ENCODE peak calls at places on chromosomes 5 and 9, in four cellular contexts. M is GM12878, O is heart left ventricle, W is suprapubic skin. C is an unnamed sample.

GRCh38 chr9:100590481-100590880 is 12.6 kb downstream of the CAVIN4 start:
- DNase-seq in M (no peak), O (no peak), W (no peak), C (no peak)

GRCh38 chr5:137516251-137516797 is 17.2 kb upstream of the SPOCK1 start:
- DNase-seq in M (no peak), O (no peak), W (no peak), C (no peak)

GRCh38 chr5:127428748-127429147 is 88.7 kb upstream of the PRRC1 start:
- DNase-seq in M (no peak), O (no peak), W (no peak), C (no peak)

GRCh38 chr5:155402927-155403645 is 389.5 kb downstream of the KIF4B start:
- DNase-seq in M (no peak), O (no peak), W (no peak), C (no peak)

GRCh38 chr9:38360880-38361836 is 31.3 kb upstream of the ALDH1B1 start:
- DNase-seq in M (no peak), O (no peak), W (peak), C (no peak)

GRCh38 chr5:33891731-33892418 is at the start of gene ADAMTS12:
- DNase-seq in M (no peak), O (peak), W (peak), C (no peak)

GRCh38 chr9:69044226-69045219 is 9.0 kb downstream of the FXN start:
- DNase-seq in M (no peak), O (no peak), W (no peak), C (no peak)

GRCh38 chr5:171528865-171529264 is 109.4 kb downstream of the FGF18 start:
- DNase-seq in M (no peak), O (no peak), W (no peak), C (no peak)

GRCh38 chr9:27368317-27368985 is 71.5 kb upstream of the EQTN start:
- DNase-seq in M (no peak), O (no peak), W (peak), C (no peak)

GRCh38 chr5:163978897-163979296 is 473.5 kb downstream of the MAT2B start:
- DNase-seq in M (no peak), O (no peak), W (no peak), C (no peak)

GRCh38 chr9:89171693-89172092 is 6.9 kb downstream of the SHC3 start:
- DNase-seq in M (no peak), O (no peak), W (no peak), C (no peak)

GRCh38 chr9:35075358-35075757 is 2.9 kb upstream of the VCP start:
- DNase-seq in M (no peak), O (no peak), W (no peak), C (no peak)

GRCh38 chr5:52702877-52703276 is 84.8 kb upstream of the ITGA1 start:
- DNase-seq in M (no peak), O (no peak), W (no peak), C (no peak)

GRCh38 chr5:14436801-14437542 is 144.6 kb upstream of the OTULINL start:
- DNase-seq in M (no peak), O (no peak), W (no peak), C (no peak)

DNA sequence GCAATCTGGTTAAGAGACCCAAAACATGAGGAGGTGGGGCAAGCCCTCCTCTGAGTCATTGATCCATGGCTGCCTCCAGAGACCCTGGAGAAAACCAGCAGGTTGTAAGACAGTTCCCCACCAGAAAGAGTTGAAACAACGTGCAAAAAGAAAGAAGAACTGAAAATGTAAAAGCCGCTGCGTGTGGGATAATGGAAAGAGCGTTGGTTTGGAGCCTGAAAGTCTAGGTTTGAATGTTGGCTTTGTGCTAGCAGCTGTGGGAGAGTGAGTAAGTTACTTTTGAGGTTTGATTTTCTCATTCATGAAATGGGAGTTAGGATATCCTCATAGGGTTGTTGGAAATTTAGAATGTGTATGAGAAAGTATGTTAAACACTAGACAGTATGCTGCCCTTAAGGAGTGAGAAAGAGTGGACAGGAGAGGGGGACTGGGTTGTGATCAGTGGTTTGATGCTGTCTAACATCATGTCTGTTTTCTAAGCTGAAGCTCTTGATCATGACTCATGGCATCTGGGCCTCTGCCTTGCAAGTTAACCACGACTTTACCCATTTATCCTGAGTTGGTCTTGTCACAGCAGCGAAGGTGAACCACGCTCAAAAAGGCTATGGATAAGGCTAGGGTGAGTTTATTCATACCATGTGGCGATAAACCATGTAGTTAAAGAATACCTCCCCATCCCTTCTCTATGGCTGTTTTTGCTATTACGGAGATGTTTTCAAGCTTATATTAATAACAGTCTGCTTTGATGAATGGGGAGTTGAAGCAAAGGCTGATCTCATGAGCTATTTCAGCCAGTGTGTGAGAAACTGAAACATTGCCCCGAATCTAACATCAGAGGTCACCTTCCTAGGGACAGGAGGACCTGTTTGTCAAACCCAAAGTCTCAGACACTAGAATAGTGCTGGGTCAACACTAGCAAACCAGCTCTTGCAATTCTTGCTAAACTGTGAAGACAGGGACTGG is 41.3 kb downstream of the ZNF366 start:
- DNase-seq in M (peak), O (no peak), W (no peak), C (no peak)
- TF ChIP-seq POLR2A in M (peak), O (no peak), W (no peak), C (no peak)

DNA sequence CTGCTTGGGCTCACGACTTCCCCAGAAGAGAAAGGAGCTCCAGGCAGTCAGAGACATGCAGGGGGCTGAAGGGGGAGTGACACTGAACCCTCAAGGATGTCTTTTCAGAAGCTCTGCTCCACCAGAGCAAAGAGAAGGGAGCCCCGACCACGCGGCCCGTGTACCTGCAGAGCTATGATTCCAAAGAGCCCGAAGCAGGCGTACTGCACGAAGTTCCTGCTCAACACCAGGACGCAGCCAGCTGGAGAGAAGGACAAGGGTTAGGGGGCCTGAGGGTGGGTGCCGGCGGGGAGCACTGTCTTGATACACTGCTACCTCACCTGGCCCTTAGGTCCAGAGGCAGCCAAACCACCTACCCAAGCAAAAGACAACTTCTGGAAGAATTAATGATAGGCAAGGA is 9.4 kb downstream of the SURF4 start:
- DNase-seq in M (no peak), O (no peak), W (no peak), C (no peak)
- TF ChIP-seq POLR2A in M (no peak), O (no peak), W (no peak), C (no peak)

GRCh38 chr5:401216-402034 is 41.6 kb upstream of the EXOC3 start:
- DNase-seq in M (no peak), O (no peak), W (peak), C (no peak)

GRCh38 chr5:400282-401215 is 42.4 kb upstream of the EXOC3 start:
- DNase-seq in M (no peak), O (no peak), W (peak), C (no peak)

GRCh38 chr5:396715-397032 is 46.3 kb upstream of the EXOC3 start:
- DNase-seq in M (no peak), O (no peak), W (peak), C (no peak)

GRCh38 chr5:398475-399295 is 44.3 kb upstream of the EXOC3 start:
- DNase-seq in M (no peak), O (no peak), W (peak), C (no peak)

GRCh38 chr5:399296-400281 is 43.4 kb upstream of the EXOC3 start:
- DNase-seq in M (peak), O (peak), W (peak), C (peak)
- TF ChIP-seq POLR2A in M (peak), O (no peak), W (no peak), C (peak)

GRCh38 chr5:96661841-96662724 is at the start of gene CAST:
- DNase-seq in M (peak), O (peak), W (peak), C (peak)
- TF ChIP-seq POLR2A in M (peak), O (peak), W (no peak), C (no peak)

GRCh38 chr9:129319938-129320481 is 141.9 kb upstream of the IER5L start:
- DNase-seq in M (no peak), O (peak), W (peak), C (no peak)
- TF ChIP-seq POLR2A in M (no peak), O (no peak), W (no peak), C (no peak)

C was measured in erythroblast.